ENCODE peak calls at places on chromosomes 7 and 10, in four cellular contexts. E, X, Z and B are unnamed samples.

GRCh38 chr10:126917975-126918908 is 13.0 kb downstream of the DOCK1 start:
- DNase-seq in E (no peak), X (no peak), Z (no peak), B (no peak)

GRCh38 chr10:131088619-131089018 is 222.9 kb downstream of the TCERG1L start:
- DNase-seq in E (peak; percentile 58), X (no peak), Z (no peak), B (no peak)

GRCh38 chr7:92695308-92696261 is 105.4 kb upstream of the FAM133B start:
- DNase-seq in E (peak; percentile 19), X (peak; percentile 36), Z (peak; percentile 90), B (no peak)

GRCh38 chr10:132876967-132877366 is 65.4 kb downstream of the CFAP46 start:
- DNase-seq in E (no peak), X (no peak), Z (no peak), B (no peak)

GRCh38 chr10:86691333-86692022 is 23.2 kb downstream of the LDB3 start:
- DNase-seq in E (no peak), X (no peak), Z (no peak), B (no peak)

GRCh38 chr7:80922254-80923049 is 3.6 kb upstream of the SEMA3C start:
- DNase-seq in E (no peak), X (no peak), Z (no peak), B (no peak)

GRCh38 chr7:13105209-13105608 is 417.8 kb downstream of the ARL4A start:
- DNase-seq in E (no peak), X (no peak), Z (no peak), B (no peak)

GRCh38 chr10:72692897-72693598 is 1.1 kb downstream of the MCU start:
- DNase-seq in E (peak; percentile 15), X (no peak), Z (peak; percentile 18), B (no peak)

GRCh38 chr7:120394595-120394994 is 121.6 kb downstream of the KCND2 start:
- DNase-seq in E (no peak), X (no peak), Z (no peak), B (no peak)

GRCh38 chr10:92778091-92778490 is 70.2 kb upstream of the EXOC6 start:
- DNase-seq in E (no peak), X (no peak), Z (no peak), B (no peak)

GRCh38 chr10:97718659-97719142 is 5.2 kb downstream of the MARVELD1 start:
- DNase-seq in E (no peak), X (peak; percentile 41), Z (no peak), B (no peak)

GRCh38 chr7:75033826-75034225 is 39.8 kb downstream of the RCC1L start:
- DNase-seq in E (no peak), X (no peak), Z (no peak), B (no peak)

GRCh38 chr10:76049581-76050290 is 618.3 kb downstream of the LRMDA start:
- DNase-seq in E (no peak), X (no peak), Z (no peak), B (no peak)

GRCh38 chr10:32971536-32972091 is 13.6 kb upstream of the ITGB1 start:
- DNase-seq in E (peak; percentile 81), X (no peak), Z (no peak), B (no peak)

GRCh38 chr10:132503581-132504421 is 33.8 kb upstream of the INPP5A start:
- DNase-seq in E (no peak), X (no peak), Z (no peak), B (no peak)

GRCh38 chr7:51150193-51150592 is 166.4 kb downstream of the COBL start:
- DNase-seq in E (no peak), X (no peak), Z (no peak), B (no peak)

GRCh38 chr7:1674161-1675035 is 4.3 kb downstream of the ELFN1 start:
- DNase-seq in E (no peak), X (no peak), Z (no peak), B (no peak)

GRCh38 chr10:127368101-127368500 is 171.7 kb upstream of the INSYN2A start:
- DNase-seq in E (no peak), X (no peak), Z (no peak), B (no peak)

GRCh38 chr10:52486840-52487611 is 172.9 kb downstream of the DKK1 start:
- DNase-seq in E (no peak), X (peak; percentile 36), Z (peak; percentile 92), B (no peak)

GRCh38 chr7:66301737-66302136 is 96.6 kb downstream of the TPST1 start:
- DNase-seq in E (no peak), X (no peak), Z (no peak), B (no peak)

GRCh38 chr7:27916372-27916771 is 176.4 kb downstream of the TAX1BP1 start:
- DNase-seq in E (no peak), X (no peak), Z (no peak), B (no peak)

GRCh38 chr10:18490755-18491154 is 160.6 kb downstream of the NSUN6 start:
- DNase-seq in E (peak; percentile 18), X (no peak), Z (no peak), B (no peak)

GRCh38 chr7:130419652-130420051 is 21.2 kb downstream of the CEP41 start:
- DNase-seq in E (no peak), X (no peak), Z (peak; percentile 6), B (no peak)

GRCh38 chr7:130420943-130421578 is 19.8 kb downstream of the CEP41 start:
- DNase-seq in E (no peak), X (no peak), Z (peak; percentile 28), B (no peak)

GRCh38 chr7:130423636-130424035 is 17.2 kb downstream of the CEP41 start:
- DNase-seq in E (no peak), X (no peak), Z (no peak), B (no peak)

GRCh38 chr7:130418306-130418705 is 22.5 kb downstream of the CEP41 start:
- DNase-seq in E (no peak), X (no peak), Z (peak; percentile 30), B (no peak)

GRCh38 chr7:130421685-130422084 is 19.1 kb downstream of the CEP41 start:
- DNase-seq in E (no peak), X (no peak), Z (peak; percentile 37), B (no peak)
- TF ChIP-seq ELK1 in E (no peak), X (no peak), Z (no peak), B (no peak)

GRCh38 chr7:136857573-136857972 is 10.9 kb upstream of the CHRM2 start:
- DNase-seq in E (no peak), X (no peak), Z (peak; percentile 57), B (no peak)
- TF ChIP-seq ELK1 in E (no peak), X (no peak), Z (no peak), B (no peak)

GRCh38 chr10:3763852-3764625 is 21.0 kb downstream of the KLF6 start:
- DNase-seq in E (no peak), X (no peak), Z (peak; percentile 81), B (no peak)
- TF ChIP-seq ELK1 in E (no peak), X (no peak), Z (no peak), B (no peak)

GRCh38 chr7:69862413-69863064 is 264.3 kb downstream of the AUTS2 start:
- DNase-seq in E (no peak), X (no peak), Z (no peak), B (no peak)
- TF ChIP-seq ELK1 in E (no peak), X (no peak), Z (no peak), B (no peak)